ENCODE peak calls at places on chromosome 19, in six cellular contexts. One of them, this sample, is unnamed.

GRCh38 chr19:18300930-18301717 is 19.7 kb upstream of the JUND start:
- DNase-seq in fibroblast of mammary gland: peak
- DNase-seq in GM13976: no peak
- DNase-seq in nephron progenitor cell: no peak
- DNase-seq in CD4-positive, alpha-beta T cell: no peak
- DNase-seq in tibial nerve: peak
- DNase-seq in this sample: no peak

GRCh38 chr19:53518716-53519115 is 19.2 kb upstream of the ZNF331 start:
- DNase-seq in nephron progenitor cell: no peak
- DNase-seq in GM13976: no peak
- DNase-seq in fibroblast of mammary gland: no peak
- DNase-seq in CD4-positive, alpha-beta T cell: no peak
- DNase-seq in tibial nerve: no peak
- DNase-seq in this sample: no peak

GRCh38 chr19:33734913-33735312 is 61.8 kb upstream of the KCTD15 start:
- DNase-seq in GM13976: no peak
- DNase-seq in CD4-positive, alpha-beta T cell: no peak
- DNase-seq in fibroblast of mammary gland: no peak
- DNase-seq in nephron progenitor cell: no peak
- DNase-seq in tibial nerve: no peak
- DNase-seq in this sample: no peak

GRCh38 chr19:33333615-33334014 is 31.3 kb upstream of the CEBPA start:
- DNase-seq in fibroblast of mammary gland: no peak
- DNase-seq in GM13976: no peak
- DNase-seq in nephron progenitor cell: no peak
- DNase-seq in CD4-positive, alpha-beta T cell: no peak
- DNase-seq in tibial nerve: no peak
- DNase-seq in this sample: no peak

GRCh38 chr19:8571006-8571411 is 6.2 kb downstream of the MYO1F start:
- DNase-seq in CD4-positive, alpha-beta T cell: peak
- DNase-seq in nephron progenitor cell: no peak
- DNase-seq in fibroblast of mammary gland: peak
- DNase-seq in GM13976: peak
- DNase-seq in tibial nerve: no peak
- DNase-seq in this sample: no peak

GRCh38 chr19:32404939-32405430 is 585 bp upstream of the DPY19L3 start:
- DNase-seq in CD4-positive, alpha-beta T cell: no peak
- DNase-seq in nephron progenitor cell: peak
- DNase-seq in fibroblast of mammary gland: peak
- DNase-seq in tibial nerve: peak
- DNase-seq in GM13976: no peak
- DNase-seq in this sample: peak

GRCh38 chr19:54653181-54653809 is 9.5 kb upstream of the LILRB4 start:
- DNase-seq in GM13976: peak
- DNase-seq in CD4-positive, alpha-beta T cell: no peak
- DNase-seq in tibial nerve: no peak
- DNase-seq in fibroblast of mammary gland: peak
- DNase-seq in nephron progenitor cell: no peak
- DNase-seq in this sample: no peak

GRCh38 chr19:355134-355533 is 10.5 kb upstream of the MIER2 start:
- DNase-seq in nephron progenitor cell: no peak
- DNase-seq in fibroblast of mammary gland: no peak
- DNase-seq in tibial nerve: no peak
- DNase-seq in CD4-positive, alpha-beta T cell: no peak
- DNase-seq in GM13976: no peak
- DNase-seq in this sample: no peak

GRCh38 chr19:29645911-29646310 is 19.4 kb upstream of the PLEKHF1 start:
- DNase-seq in tibial nerve: no peak
- DNase-seq in nephron progenitor cell: no peak
- DNase-seq in CD4-positive, alpha-beta T cell: no peak
- DNase-seq in fibroblast of mammary gland: peak
- DNase-seq in GM13976: no peak
- DNase-seq in this sample: no peak

GRCh38 chr19:54208784-54209057 is 8.1 kb downstream of the RPS9 start:
- DNase-seq in fibroblast of mammary gland: peak
- DNase-seq in nephron progenitor cell: no peak
- DNase-seq in GM13976: no peak
- DNase-seq in tibial nerve: no peak
- DNase-seq in CD4-positive, alpha-beta T cell: no peak
- DNase-seq in this sample: no peak

GRCh38 chr19:37227996-37228395 is 10.0 kb downstream of the ZNF383 start:
- DNase-seq in GM13976: no peak
- DNase-seq in fibroblast of mammary gland: peak
- DNase-seq in CD4-positive, alpha-beta T cell: no peak
- DNase-seq in tibial nerve: no peak
- DNase-seq in nephron progenitor cell: peak
- DNase-seq in this sample: no peak

GRCh38 chr19:44608391-44608821 is 5.0 kb upstream of the IGSF23 start:
- DNase-seq in CD4-positive, alpha-beta T cell: no peak
- DNase-seq in tibial nerve: no peak
- DNase-seq in nephron progenitor cell: no peak
- DNase-seq in GM13976: no peak
- DNase-seq in fibroblast of mammary gland: peak
- DNase-seq in this sample: no peak

GRCh38 chr19:16185925-16186234 is 670 bp downstream of the FAM32A start:
- DNase-seq in nephron progenitor cell: no peak
- DNase-seq in tibial nerve: peak
- DNase-seq in CD4-positive, alpha-beta T cell: no peak
- DNase-seq in GM13976: peak
- DNase-seq in fibroblast of mammary gland: no peak
- DNase-seq in this sample: no peak

GRCh38 chr19:30212574-30212973 is 159.6 kb upstream of the ZNF536 start:
- DNase-seq in tibial nerve: no peak
- DNase-seq in CD4-positive, alpha-beta T cell: no peak
- DNase-seq in GM13976: no peak
- DNase-seq in nephron progenitor cell: no peak
- DNase-seq in fibroblast of mammary gland: no peak
- DNase-seq in this sample: no peak

GRCh38 chr19:33603377-33603776 is 18.4 kb upstream of the CHST8 start:
- DNase-seq in nephron progenitor cell: no peak
- DNase-seq in tibial nerve: no peak
- DNase-seq in fibroblast of mammary gland: no peak
- DNase-seq in CD4-positive, alpha-beta T cell: no peak
- DNase-seq in GM13976: no peak
- DNase-seq in this sample: no peak

GRCh38 chr19:51815038-51815437 is 20.1 kb downstream of the FPR3 start:
- DNase-seq in tibial nerve: no peak
- DNase-seq in CD4-positive, alpha-beta T cell: no peak
- DNase-seq in nephron progenitor cell: no peak
- DNase-seq in fibroblast of mammary gland: no peak
- DNase-seq in GM13976: no peak
- DNase-seq in this sample: no peak

GRCh38 chr19:18477974-18478373 is 40.0 kb upstream of the ISYNA1 start:
- DNase-seq in fibroblast of mammary gland: no peak
- DNase-seq in tibial nerve: no peak
- DNase-seq in GM13976: no peak
- DNase-seq in nephron progenitor cell: no peak
- DNase-seq in CD4-positive, alpha-beta T cell: no peak
- DNase-seq in this sample: no peak

GRCh38 chr19:18647371-18647767 is 10.5 kb downstream of the KLHL26 start:
- DNase-seq in tibial nerve: no peak
- DNase-seq in nephron progenitor cell: no peak
- DNase-seq in fibroblast of mammary gland: no peak
- DNase-seq in CD4-positive, alpha-beta T cell: no peak
- DNase-seq in GM13976: no peak
- DNase-seq in this sample: no peak

GRCh38 chr19:31553844-31554215 is 204.6 kb upstream of the TSHZ3 start:
- DNase-seq in GM13976: no peak
- DNase-seq in fibroblast of mammary gland: no peak
- DNase-seq in nephron progenitor cell: no peak
- DNase-seq in CD4-positive, alpha-beta T cell: no peak
- DNase-seq in tibial nerve: peak
- DNase-seq in this sample: no peak

GRCh38 chr19:33868076-33868735 is 71.5 kb downstream of the KCTD15 start:
- DNase-seq in GM13976: no peak
- DNase-seq in CD4-positive, alpha-beta T cell: no peak
- DNase-seq in fibroblast of mammary gland: no peak
- DNase-seq in tibial nerve: no peak
- DNase-seq in nephron progenitor cell: no peak
- DNase-seq in this sample: no peak

GRCh38 chr19:15549581-15549980 is 41.3 kb downstream of the CYP4F22 start:
- DNase-seq in nephron progenitor cell: no peak
- DNase-seq in CD4-positive, alpha-beta T cell: no peak
- DNase-seq in fibroblast of mammary gland: no peak
- DNase-seq in GM13976: no peak
- DNase-seq in tibial nerve: no peak
- DNase-seq in this sample: no peak

GRCh38 chr19:29328586-29328985 is 115.6 kb upstream of the UQCRFS1 start:
- DNase-seq in CD4-positive, alpha-beta T cell: no peak
- DNase-seq in fibroblast of mammary gland: no peak
- DNase-seq in nephron progenitor cell: no peak
- DNase-seq in GM13976: no peak
- DNase-seq in tibial nerve: no peak
- DNase-seq in this sample: no peak

GRCh38 chr19:10474962-10475451 is 28.1 kb downstream of the KEAP1 start:
- DNase-seq in CD4-positive, alpha-beta T cell: no peak
- DNase-seq in GM13976: no peak
- DNase-seq in nephron progenitor cell: no peak
- DNase-seq in fibroblast of mammary gland: no peak
- DNase-seq in tibial nerve: no peak
- DNase-seq in this sample: no peak

GRCh38 chr19:8311461-8312260 is 3.5 kb upstream of the CD320 start:
- DNase-seq in CD4-positive, alpha-beta T cell: no peak
- DNase-seq in GM13976: no peak
- DNase-seq in tibial nerve: no peak
- DNase-seq in fibroblast of mammary gland: no peak
- DNase-seq in nephron progenitor cell: no peak
- DNase-seq in this sample: no peak

GRCh38 chr19:35882074-35882832 is 13.9 kb downstream of the APLP1 start:
- DNase-seq in GM13976: peak
- DNase-seq in tibial nerve: no peak
- DNase-seq in nephron progenitor cell: no peak
- DNase-seq in CD4-positive, alpha-beta T cell: peak
- DNase-seq in fibroblast of mammary gland: peak
- DNase-seq in this sample: no peak

GRCh38 chr19:33963514-33963913 is 166.8 kb downstream of the KCTD15 start:
- DNase-seq in tibial nerve: no peak
- DNase-seq in CD4-positive, alpha-beta T cell: no peak
- DNase-seq in nephron progenitor cell: no peak
- DNase-seq in GM13976: no peak
- DNase-seq in fibroblast of mammary gland: no peak
- DNase-seq in this sample: no peak

GRCh38 chr19:50835103-50835784 is 1.9 kb upstream of the KLK15 start:
- DNase-seq in fibroblast of mammary gland: no peak
- DNase-seq in tibial nerve: no peak
- DNase-seq in CD4-positive, alpha-beta T cell: no peak
- DNase-seq in nephron progenitor cell: no peak
- DNase-seq in GM13976: no peak
- DNase-seq in this sample: no peak

GRCh38 chr19:9936151-9937000 is at the start of gene OLFM2:
- DNase-seq in nephron progenitor cell: peak
- DNase-seq in tibial nerve: no peak
- DNase-seq in GM13976: peak
- DNase-seq in CD4-positive, alpha-beta T cell: no peak
- DNase-seq in fibroblast of mammary gland: no peak
- DNase-seq in this sample: no peak

GRCh38 chr19:56727731-56728130 is 56.2 kb upstream of the ZNF835 start:
- DNase-seq in fibroblast of mammary gland: no peak
- DNase-seq in CD4-positive, alpha-beta T cell: no peak
- DNase-seq in nephron progenitor cell: no peak
- DNase-seq in GM13976: no peak
- DNase-seq in tibial nerve: no peak
- DNase-seq in this sample: no peak

GRCh38 chr19:3667037-3667638 is 33.1 kb downstream of the PIP5K1C start:
- DNase-seq in CD4-positive, alpha-beta T cell: no peak
- DNase-seq in nephron progenitor cell: no peak
- DNase-seq in GM13976: no peak
- DNase-seq in fibroblast of mammary gland: no peak
- DNase-seq in tibial nerve: no peak
- DNase-seq in this sample: no peak
- TF ChIP-seq CTCF in CD4-positive, alpha-beta T cell: no peak
- TF ChIP-seq CTCF in nephron progenitor cell: no peak
- TF ChIP-seq CTCF in GM13976: no peak
- TF ChIP-seq CTCF in fibroblast of mammary gland: no peak
- TF ChIP-seq CTCF in tibial nerve: no peak
- TF ChIP-seq CTCF in this sample: no peak

DNA sequence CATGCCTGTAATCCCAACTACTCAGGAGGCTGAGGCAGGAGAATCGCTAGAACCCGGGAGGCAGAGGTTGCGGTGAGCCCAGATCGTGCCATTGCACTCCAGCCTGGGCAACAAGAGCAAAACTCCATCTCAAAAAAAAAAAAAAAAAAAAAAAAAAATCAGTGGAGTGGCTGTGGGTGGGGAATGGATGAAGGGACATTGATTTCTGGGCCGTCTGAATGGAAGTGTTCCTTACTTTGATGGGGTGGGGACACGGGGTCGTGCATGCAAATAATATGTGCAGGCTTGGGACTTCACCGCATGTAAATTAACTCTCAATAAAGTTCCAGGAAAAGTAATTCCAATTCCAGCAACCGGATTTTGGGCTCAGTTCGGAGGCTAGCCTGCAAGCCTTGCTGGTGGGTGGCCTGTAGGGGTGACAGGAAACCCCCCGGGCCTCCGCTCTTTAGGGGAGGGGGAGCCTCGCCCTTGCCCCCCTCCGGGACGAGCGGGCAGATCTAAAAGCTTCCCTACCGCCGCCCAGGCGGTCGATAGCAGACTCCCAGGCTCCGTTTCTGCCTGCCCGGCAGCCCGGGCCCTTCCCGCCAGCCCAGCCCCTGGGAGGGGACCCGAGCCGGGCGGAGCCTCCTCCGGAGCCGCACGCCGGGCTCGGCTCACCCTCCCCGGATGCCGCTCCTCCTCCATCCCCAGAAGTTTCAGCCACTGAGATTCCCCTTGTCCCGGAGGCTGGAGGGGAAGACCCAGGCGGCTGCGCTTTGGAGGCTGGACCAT is 48.0 kb upstream of the ADGRE5 start:
- DNase-seq in CD4-positive, alpha-beta T cell: no peak
- DNase-seq in fibroblast of mammary gland: peak
- DNase-seq in nephron progenitor cell: peak
- DNase-seq in GM13976: peak
- DNase-seq in tibial nerve: no peak
- DNase-seq in this sample: peak
- TF ChIP-seq CTCF in CD4-positive, alpha-beta T cell: no peak
- TF ChIP-seq CTCF in fibroblast of mammary gland: no peak
- TF ChIP-seq CTCF in nephron progenitor cell: no peak
- TF ChIP-seq CTCF in GM13976: no peak
- TF ChIP-seq CTCF in tibial nerve: no peak
- TF ChIP-seq CTCF in this sample: no peak

GRCh38 chr19:46241676-46242075 is 12.1 kb downstream of the IGFL1 start:
- DNase-seq in nephron progenitor cell: no peak
- DNase-seq in CD4-positive, alpha-beta T cell: no peak
- DNase-seq in tibial nerve: no peak
- DNase-seq in GM13976: no peak
- DNase-seq in fibroblast of mammary gland: no peak
- DNase-seq in this sample: no peak
- TF ChIP-seq CTCF in nephron progenitor cell: no peak
- TF ChIP-seq CTCF in CD4-positive, alpha-beta T cell: no peak
- TF ChIP-seq CTCF in tibial nerve: no peak
- TF ChIP-seq CTCF in GM13976: no peak
- TF ChIP-seq CTCF in fibroblast of mammary gland: no peak
- TF ChIP-seq CTCF in this sample: no peak

DNA sequence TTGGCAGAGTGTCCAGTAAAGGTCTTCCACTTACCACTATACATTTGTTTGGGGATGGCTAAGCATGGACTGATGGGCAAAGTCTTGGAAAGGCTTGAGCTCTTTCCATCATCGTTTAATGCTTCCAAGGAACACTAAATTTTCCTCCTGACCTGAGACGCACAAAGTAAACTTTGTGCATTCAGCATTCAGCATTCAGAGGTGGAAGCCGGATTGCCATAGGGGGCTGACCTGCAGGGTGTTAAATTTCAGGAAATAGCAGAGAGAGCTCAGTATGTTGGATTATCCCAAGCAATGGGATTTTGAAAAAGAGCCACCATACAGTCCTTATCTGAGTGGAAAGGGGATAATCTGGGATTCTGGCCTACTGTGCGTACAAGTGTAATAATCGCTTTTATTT is 14.0 kb downstream of the ZNF552 start:
- DNase-seq in tibial nerve: no peak
- DNase-seq in CD4-positive, alpha-beta T cell: no peak
- DNase-seq in GM13976: no peak
- DNase-seq in nephron progenitor cell: no peak
- DNase-seq in fibroblast of mammary gland: no peak
- DNase-seq in this sample: no peak
- TF ChIP-seq CTCF in tibial nerve: no peak
- TF ChIP-seq CTCF in CD4-positive, alpha-beta T cell: no peak
- TF ChIP-seq CTCF in GM13976: no peak
- TF ChIP-seq CTCF in nephron progenitor cell: no peak
- TF ChIP-seq CTCF in fibroblast of mammary gland: no peak
- TF ChIP-seq CTCF in this sample: no peak